ENCODE peak calls at places on chromosome 16, in nine cellular contexts. One of them, this sample, is unnamed.

GRCh38 chr16:17273142-17273561 is 197.6 kb downstream of the XYLT1 start:
- DNase-seq in CD8-positive, alpha-beta T cell: no peak
- DNase-seq in OCI-LY7: no peak
- DNase-seq in kidney: no peak
- DNase-seq in heart left ventricle: no peak
- DNase-seq in lower lobe of right lung: no peak
- DNase-seq in right atrium auricular region: no peak
- DNase-seq in PC-9: no peak
- DNase-seq in GM23338: no peak
- DNase-seq in this sample: no peak

GRCh38 chr16:79329163-79329521 is 271.4 kb downstream of the MAF start:
- DNase-seq in GM23338: no peak
- DNase-seq in lower lobe of right lung: no peak
- DNase-seq in right atrium auricular region: no peak
- DNase-seq in PC-9: no peak
- DNase-seq in OCI-LY7: peak; percentile 13
- DNase-seq in kidney: no peak
- DNase-seq in CD8-positive, alpha-beta T cell: no peak
- DNase-seq in heart left ventricle: no peak
- DNase-seq in this sample: no peak

GRCh38 chr16:17144431-17144830 is 326.3 kb downstream of the XYLT1 start:
- DNase-seq in CD8-positive, alpha-beta T cell: no peak
- DNase-seq in GM23338: no peak
- DNase-seq in lower lobe of right lung: no peak
- DNase-seq in kidney: no peak
- DNase-seq in heart left ventricle: no peak
- DNase-seq in right atrium auricular region: no peak
- DNase-seq in PC-9: no peak
- DNase-seq in OCI-LY7: no peak
- DNase-seq in this sample: no peak

GRCh38 chr16:74123826-74124225 is 172.8 kb upstream of the PSMD7 start:
- DNase-seq in OCI-LY7: no peak
- DNase-seq in lower lobe of right lung: no peak
- DNase-seq in kidney: no peak
- DNase-seq in right atrium auricular region: no peak
- DNase-seq in CD8-positive, alpha-beta T cell: no peak
- DNase-seq in GM23338: no peak
- DNase-seq in PC-9: no peak
- DNase-seq in heart left ventricle: no peak
- DNase-seq in this sample: no peak

GRCh38 chr16:23587726-23588125 is 8.4 kb downstream of the NDUFAB1 start:
- DNase-seq in CD8-positive, alpha-beta T cell: no peak
- DNase-seq in right atrium auricular region: no peak
- DNase-seq in PC-9: no peak
- DNase-seq in lower lobe of right lung: no peak
- DNase-seq in GM23338: no peak
- DNase-seq in kidney: no peak
- DNase-seq in OCI-LY7: no peak
- DNase-seq in heart left ventricle: no peak
- DNase-seq in this sample: no peak

GRCh38 chr16:8173111-8173644 is 417.1 kb downstream of the TMEM114 start:
- DNase-seq in lower lobe of right lung: peak; percentile 64
- DNase-seq in kidney: no peak
- DNase-seq in PC-9: peak; percentile 62
- DNase-seq in CD8-positive, alpha-beta T cell: no peak
- DNase-seq in heart left ventricle: peak; percentile 74
- DNase-seq in GM23338: peak; percentile 92
- DNase-seq in OCI-LY7: peak; percentile 68
- DNase-seq in right atrium auricular region: no peak
- DNase-seq in this sample: peak; percentile 68

GRCh38 chr16:68907297-68907999 is 64.1 kb downstream of the TANGO6 start:
- DNase-seq in lower lobe of right lung: no peak
- DNase-seq in OCI-LY7: no peak
- DNase-seq in PC-9: no peak
- DNase-seq in right atrium auricular region: no peak
- DNase-seq in kidney: no peak
- DNase-seq in CD8-positive, alpha-beta T cell: no peak
- DNase-seq in heart left ventricle: no peak
- DNase-seq in GM23338: peak; percentile 29
- DNase-seq in this sample: no peak

GRCh38 chr16:68396481-68396880 is 51.8 kb downstream of the SMPD3 start:
- DNase-seq in right atrium auricular region: no peak
- DNase-seq in PC-9: peak; percentile 43
- DNase-seq in OCI-LY7: peak; percentile 63
- DNase-seq in lower lobe of right lung: peak; percentile 43
- DNase-seq in kidney: peak; percentile 48
- DNase-seq in CD8-positive, alpha-beta T cell: peak; percentile 74
- DNase-seq in heart left ventricle: no peak
- DNase-seq in GM23338: peak; percentile 32
- DNase-seq in this sample: no peak

GRCh38 chr16:19765860-19766553 is 47.9 kb downstream of the IQCK start:
- DNase-seq in PC-9: no peak
- DNase-seq in lower lobe of right lung: peak; percentile 72
- DNase-seq in GM23338: no peak
- DNase-seq in kidney: no peak
- DNase-seq in heart left ventricle: peak; percentile 68
- DNase-seq in CD8-positive, alpha-beta T cell: no peak
- DNase-seq in OCI-LY7: no peak
- DNase-seq in right atrium auricular region: no peak
- DNase-seq in this sample: peak; percentile 65

GRCh38 chr16:662597-662996 is 5.3 kb upstream of the RHOT2 start:
- DNase-seq in OCI-LY7: no peak
- DNase-seq in kidney: no peak
- DNase-seq in GM23338: no peak
- DNase-seq in lower lobe of right lung: no peak
- DNase-seq in CD8-positive, alpha-beta T cell: no peak
- DNase-seq in PC-9: no peak
- DNase-seq in heart left ventricle: no peak
- DNase-seq in right atrium auricular region: no peak
- DNase-seq in this sample: no peak

GRCh38 chr16:19696312-19696711 is 21.7 kb downstream of the KNOP1 start:
- DNase-seq in GM23338: no peak
- DNase-seq in OCI-LY7: no peak
- DNase-seq in right atrium auricular region: peak; percentile 93
- DNase-seq in kidney: peak; percentile 88
- DNase-seq in heart left ventricle: peak; percentile 86
- DNase-seq in PC-9: peak; percentile 80
- DNase-seq in lower lobe of right lung: peak; percentile 74
- DNase-seq in CD8-positive, alpha-beta T cell: peak; percentile 73
- DNase-seq in this sample: peak; percentile 82

GRCh38 chr16:30670072-30670824 is 12.0 kb downstream of the FBRS start:
- DNase-seq in right atrium auricular region: no peak
- DNase-seq in CD8-positive, alpha-beta T cell: no peak
- DNase-seq in GM23338: no peak
- DNase-seq in kidney: no peak
- DNase-seq in PC-9: no peak
- DNase-seq in OCI-LY7: no peak
- DNase-seq in lower lobe of right lung: no peak
- DNase-seq in heart left ventricle: no peak
- DNase-seq in this sample: no peak

GRCh38 chr16:17452931-17453330 is 17.8 kb downstream of the XYLT1 start:
- DNase-seq in OCI-LY7: no peak
- DNase-seq in lower lobe of right lung: no peak
- DNase-seq in right atrium auricular region: no peak
- DNase-seq in CD8-positive, alpha-beta T cell: no peak
- DNase-seq in GM23338: no peak
- DNase-seq in kidney: no peak
- DNase-seq in PC-9: no peak
- DNase-seq in heart left ventricle: no peak
- DNase-seq in this sample: no peak

GRCh38 chr16:69035375-69035774 is 70.1 kb upstream of the HAS3 start:
- DNase-seq in lower lobe of right lung: no peak
- DNase-seq in heart left ventricle: no peak
- DNase-seq in PC-9: no peak
- DNase-seq in OCI-LY7: no peak
- DNase-seq in GM23338: no peak
- DNase-seq in kidney: no peak
- DNase-seq in right atrium auricular region: no peak
- DNase-seq in CD8-positive, alpha-beta T cell: no peak
- DNase-seq in this sample: no peak

GRCh38 chr16:86074651-86075487 is 175.9 kb downstream of the IRF8 start:
- DNase-seq in heart left ventricle: no peak
- DNase-seq in GM23338: peak; percentile 29
- DNase-seq in right atrium auricular region: no peak
- DNase-seq in CD8-positive, alpha-beta T cell: no peak
- DNase-seq in lower lobe of right lung: no peak
- DNase-seq in kidney: peak; percentile 58
- DNase-seq in PC-9: no peak
- DNase-seq in OCI-LY7: no peak
- DNase-seq in this sample: no peak

GRCh38 chr16:85195271-85195647 is 83.0 kb upstream of the CIBAR2 start:
- DNase-seq in right atrium auricular region: no peak
- DNase-seq in heart left ventricle: no peak
- DNase-seq in CD8-positive, alpha-beta T cell: no peak
- DNase-seq in OCI-LY7: no peak
- DNase-seq in PC-9: no peak
- DNase-seq in GM23338: no peak
- DNase-seq in kidney: no peak
- DNase-seq in lower lobe of right lung: no peak
- DNase-seq in this sample: no peak

GRCh38 chr16:59108374-59108773 is 374.3 kb upstream of the GOT2 start:
- DNase-seq in kidney: no peak
- DNase-seq in GM23338: no peak
- DNase-seq in lower lobe of right lung: no peak
- DNase-seq in OCI-LY7: no peak
- DNase-seq in PC-9: no peak
- DNase-seq in heart left ventricle: no peak
- DNase-seq in CD8-positive, alpha-beta T cell: no peak
- DNase-seq in right atrium auricular region: no peak
- DNase-seq in this sample: no peak
- H3K27ac ChIP-seq in kidney: no peak overlapping the region
- H3K27ac ChIP-seq in GM23338: no peak overlapping the region
- H3K27ac ChIP-seq in lower lobe of right lung: no peak overlapping the region
- H3K27ac ChIP-seq in OCI-LY7: no peak overlapping the region
- H3K27ac ChIP-seq in PC-9: no peak overlapping the region
- H3K27ac ChIP-seq in heart left ventricle: no peak overlapping the region
- H3K27ac ChIP-seq in CD8-positive, alpha-beta T cell: no peak overlapping the region
- H3K27ac ChIP-seq in right atrium auricular region: no peak overlapping the region
- H3K27ac ChIP-seq in this sample: no peak overlapping the region

GRCh38 chr16:2485811-2486507 is 11.0 kb downstream of the TBC1D24 start:
- DNase-seq in GM23338: no peak
- DNase-seq in kidney: peak; percentile 71
- DNase-seq in CD8-positive, alpha-beta T cell: no peak
- DNase-seq in OCI-LY7: no peak
- DNase-seq in right atrium auricular region: no peak
- DNase-seq in lower lobe of right lung: peak; percentile 47
- DNase-seq in heart left ventricle: no peak
- DNase-seq in PC-9: no peak
- DNase-seq in this sample: no peak

GRCh38 chr16:2487903-2488531 is 13.1 kb downstream of the TBC1D24 start:
- DNase-seq in right atrium auricular region: no peak
- DNase-seq in CD8-positive, alpha-beta T cell: no peak
- DNase-seq in PC-9: no peak
- DNase-seq in OCI-LY7: no peak
- DNase-seq in kidney: peak; percentile 71
- DNase-seq in GM23338: no peak
- DNase-seq in heart left ventricle: no peak
- DNase-seq in lower lobe of right lung: no peak
- DNase-seq in this sample: no peak

GRCh38 chr16:2487517-2487842 is 12.6 kb downstream of the TBC1D24 start:
- DNase-seq in OCI-LY7: no peak
- DNase-seq in CD8-positive, alpha-beta T cell: no peak
- DNase-seq in lower lobe of right lung: no peak
- DNase-seq in heart left ventricle: no peak
- DNase-seq in right atrium auricular region: no peak
- DNase-seq in kidney: no peak
- DNase-seq in PC-9: no peak
- DNase-seq in GM23338: no peak
- DNase-seq in this sample: no peak

GRCh38 chr16:2484898-2485508 is 10.1 kb downstream of the TBC1D24 start:
- DNase-seq in kidney: no peak
- DNase-seq in PC-9: no peak
- DNase-seq in GM23338: no peak
- DNase-seq in lower lobe of right lung: no peak
- DNase-seq in right atrium auricular region: no peak
- DNase-seq in heart left ventricle: no peak
- DNase-seq in OCI-LY7: no peak
- DNase-seq in CD8-positive, alpha-beta T cell: no peak
- DNase-seq in this sample: no peak

GRCh38 chr16:2486645-2487516 is 12.0 kb downstream of the TBC1D24 start:
- DNase-seq in OCI-LY7: peak; percentile 50
- DNase-seq in right atrium auricular region: no peak
- DNase-seq in kidney: peak; percentile 92
- DNase-seq in GM23338: no peak
- DNase-seq in CD8-positive, alpha-beta T cell: peak; percentile 85
- DNase-seq in PC-9: no peak
- DNase-seq in lower lobe of right lung: peak; percentile 85
- DNase-seq in heart left ventricle: peak; percentile 75
- DNase-seq in this sample: no peak
- TF ChIP-seq CTCF in OCI-LY7: peak; percentile 31
- TF ChIP-seq CTCF in right atrium auricular region: no peak
- TF ChIP-seq CTCF in kidney: peak; percentile 64
- TF ChIP-seq CTCF in GM23338: peak; percentile 32
- TF ChIP-seq CTCF in CD8-positive, alpha-beta T cell: peak; percentile 77
- TF ChIP-seq CTCF in PC-9: no peak
- TF ChIP-seq CTCF in lower lobe of right lung: peak; percentile 27
- TF ChIP-seq CTCF in heart left ventricle: no peak
- TF ChIP-seq CTCF in this sample: peak; percentile 25

DNA sequence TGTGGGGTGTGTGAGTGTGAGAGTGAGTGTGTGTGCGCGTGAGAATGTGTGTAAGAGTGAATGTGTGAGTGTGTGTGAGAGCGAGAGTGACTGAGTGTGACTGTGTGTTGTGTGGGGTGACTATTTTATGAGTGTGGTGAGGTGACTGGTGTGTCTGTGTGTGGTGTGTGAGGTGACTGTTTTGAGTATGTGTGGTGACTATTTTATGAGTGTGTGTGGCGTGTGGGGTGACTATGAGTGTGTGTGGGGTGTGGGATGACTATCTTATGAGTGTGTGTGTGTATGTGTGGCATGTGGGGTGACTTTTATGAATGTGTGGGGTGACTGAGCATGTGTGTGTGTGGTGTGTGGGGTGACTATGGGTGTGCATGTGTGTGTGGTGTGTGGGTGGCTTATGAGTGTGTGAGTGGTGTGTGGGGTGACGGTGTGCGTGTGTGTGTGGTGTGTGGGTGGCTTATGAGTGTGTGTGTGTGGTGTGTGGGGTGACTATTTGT is 152.9 kb upstream of the PLCG2 start:
- DNase-seq in PC-9: no peak
- DNase-seq in GM23338: no peak
- DNase-seq in CD8-positive, alpha-beta T cell: no peak
- DNase-seq in OCI-LY7: no peak
- DNase-seq in right atrium auricular region: no peak
- DNase-seq in lower lobe of right lung: no peak
- DNase-seq in heart left ventricle: no peak
- DNase-seq in kidney: no peak
- DNase-seq in this sample: no peak
- H3K27ac ChIP-seq in PC-9: peak overlapping the region; percentile 85
- H3K27ac ChIP-seq in GM23338: no peak overlapping the region
- H3K27ac ChIP-seq in CD8-positive, alpha-beta T cell: no peak overlapping the region
- H3K27ac ChIP-seq in OCI-LY7: no peak overlapping the region
- H3K27ac ChIP-seq in right atrium auricular region: no peak overlapping the region
- H3K27ac ChIP-seq in lower lobe of right lung: no peak overlapping the region
- H3K27ac ChIP-seq in heart left ventricle: no peak overlapping the region
- H3K27ac ChIP-seq in kidney: peak overlapping the region; percentile 59
- H3K27ac ChIP-seq in this sample: no peak overlapping the region

DNA sequence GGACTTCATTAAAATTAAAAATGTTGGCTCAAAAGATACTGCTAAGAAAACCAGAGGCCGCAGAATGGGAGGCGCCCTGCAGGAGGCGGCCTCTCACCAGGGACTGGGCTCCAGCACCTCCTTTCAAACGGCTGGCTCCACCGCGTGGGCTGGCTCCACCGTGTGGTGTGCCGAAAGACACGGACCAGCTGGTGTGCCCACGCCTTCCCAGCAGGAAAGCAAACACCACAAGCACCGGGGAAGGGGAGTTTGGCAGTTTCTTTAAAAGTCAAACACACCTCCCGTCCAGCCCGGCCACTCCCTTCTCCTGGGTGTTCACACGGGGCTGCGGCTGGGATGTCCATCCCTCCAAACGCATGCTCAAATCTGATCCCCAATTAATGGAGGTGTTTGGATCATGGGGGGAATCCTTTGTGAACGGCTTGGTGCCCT is 13.9 kb downstream of the HAGH start:
- DNase-seq in lower lobe of right lung: peak; percentile 87
- DNase-seq in kidney: peak; percentile 84
- DNase-seq in right atrium auricular region: peak; percentile 73
- DNase-seq in heart left ventricle: peak; percentile 85
- DNase-seq in OCI-LY7: peak; percentile 35
- DNase-seq in GM23338: peak; percentile 78
- DNase-seq in PC-9: no peak
- DNase-seq in CD8-positive, alpha-beta T cell: peak; percentile 65
- DNase-seq in this sample: no peak
- TF ChIP-seq CTCF in lower lobe of right lung: peak; percentile 59
- TF ChIP-seq CTCF in kidney: peak; percentile 56
- TF ChIP-seq CTCF in right atrium auricular region: no peak
- TF ChIP-seq CTCF in heart left ventricle: no peak
- TF ChIP-seq CTCF in OCI-LY7: peak; percentile 69
- TF ChIP-seq CTCF in GM23338: peak; percentile 72
- TF ChIP-seq CTCF in PC-9: peak; percentile 27
- TF ChIP-seq CTCF in CD8-positive, alpha-beta T cell: peak; percentile 47
- TF ChIP-seq CTCF in this sample: peak; percentile 22

This sample was measured in psoas muscle.